ENCODE peak calls at places on chromosomes 6 and 20, in six cellular contexts. M is activated naive CD4-positive, alpha-beta T cell; J is GM13977; U is Panc1; W is fibroblast of lung; P is activated CD8-positive, alpha-beta memory T cell treated with anti-CD3 and anti-CD28 coated beads, Interleukin-2, amount 10 ng/mL, durations not matched to agents 7 days and 5 days. Z is an unnamed sample.

GRCh38 chr6:3013486-3013885 is 13.8 kb downstream of the NQO2 start:
- DNase-seq in M (no peak), J (no peak), U (no peak), P (no peak), W (peak), Z (no peak)

GRCh38 chr6:110449545-110449903 is 26.9 kb downstream of the SLC22A16 start:
- DNase-seq in J (no peak), P (no peak), W (no peak), M (no peak), U (no peak), Z (no peak)

GRCh38 chr6:143159001-143159400 is 98.3 kb downstream of the AIG1 start:
- DNase-seq in M (no peak), U (no peak), W (peak), P (no peak), J (no peak), Z (no peak)

GRCh38 chr6:150140236-150140969 is 2.4 kb upstream of the PPP1R14C start:
- DNase-seq in M (no peak), P (no peak), U (no peak), W (no peak), J (no peak), Z (no peak)

GRCh38 chr6:28597924-28598323 is 72.2 kb downstream of the GPX5 start:
- DNase-seq in J (no peak), M (no peak), W (no peak), P (no peak), U (peak), Z (no peak)

GRCh38 chr6:89792881-89793280 is 26.7 kb downstream of the MDN1 start:
- DNase-seq in P (peak), U (peak), J (peak), M (no peak), W (peak), Z (peak)

GRCh38 chr20:50328996-50329898 is 138.6 kb downstream of the CEBPB start:
- DNase-seq in U (no peak), W (no peak), J (no peak), P (no peak), M (no peak), Z (no peak)

GRCh38 chr6:130457605-130458004 is 91.8 kb downstream of the TMEM200A start:
- DNase-seq in M (no peak), J (no peak), U (no peak), W (no peak), P (no peak), Z (no peak)

GRCh38 chr6:41423002-41423401 is 87.6 kb downstream of the NCR2 start:
- DNase-seq in W (no peak), P (no peak), J (no peak), U (no peak), M (no peak), Z (no peak)

GRCh38 chr6:117613920-117614535 is 11.7 kb upstream of the GOPC start:
- DNase-seq in M (no peak), J (no peak), U (no peak), W (no peak), P (no peak), Z (no peak)

GRCh38 chr6:39881851-39882566 is 52.3 kb downstream of the MOCS1 start:
- DNase-seq in U (no peak), J (no peak), P (no peak), W (peak), M (no peak), Z (no peak)

GRCh38 chr6:77341058-77341986 is 122.0 kb downstream of the HTR1B start:
- DNase-seq in W (no peak), M (no peak), J (no peak), P (no peak), U (no peak), Z (no peak)

GRCh38 chr6:139108378-139108777 is 26.5 kb upstream of the HECA start:
- DNase-seq in P (no peak), W (no peak), U (no peak), M (no peak), J (no peak), Z (no peak)

GRCh38 chr6:75124983-75125382 is 80.9 kb downstream of the COL12A1 start:
- DNase-seq in J (no peak), P (no peak), M (no peak), W (peak), U (no peak), Z (no peak)

GRCh38 chr20:21982559-21982958 is 277.1 kb downstream of the PAX1 start:
- DNase-seq in J (no peak), U (no peak), M (no peak), P (no peak), W (no peak), Z (no peak)

GRCh38 chr6:27863962-27864905 is 48.0 kb downstream of the OR2B2 start:
- DNase-seq in W (peak), M (no peak), J (no peak), U (no peak), P (peak), Z (no peak)

GRCh38 chr6:20953019-20953418 is 418.8 kb downstream of the CDKAL1 start:
- DNase-seq in M (no peak), U (no peak), P (no peak), J (no peak), W (no peak), Z (no peak)

GRCh38 chr6:42043787-42044475 is 6.4 kb upstream of the TAF8 start:
- DNase-seq in U (peak), W (peak), P (peak), M (peak), J (peak), Z (peak)

GRCh38 chr20:36645998-36646397 is at the start of gene SLA2:
- DNase-seq in P (peak), J (peak), U (no peak), M (no peak), W (no peak), Z (no peak)

GRCh38 chr6:22827760-22828159 is 258.4 kb downstream of the HDGFL1 start:
- DNase-seq in U (peak), M (no peak), P (no peak), J (no peak), W (no peak), Z (no peak)